ENCODE peak calls at places on chromosomes 3 and 15, in seven cellular contexts. One of them, this sample, is unnamed.

GRCh38 chr3:172280406-172281051 is 167.7 kb downstream of the GHSR start:
- DNase-seq in MV-4-11: no peak
- DNase-seq in neural crest cell: no peak
- DNase-seq in choroid plexus epithelial cell: peak; percentile 95
- DNase-seq in transverse colon: no peak
- DNase-seq in AG04450: peak; percentile 77
- DNase-seq in T-cell: no peak
- DNase-seq in this sample: no peak

GRCh38 chr15:99213187-99213811 is 36.1 kb downstream of the TTC23 start:
- DNase-seq in MV-4-11: peak; percentile 23
- DNase-seq in neural crest cell: peak; percentile 69
- DNase-seq in choroid plexus epithelial cell: peak; percentile 85
- DNase-seq in transverse colon: peak; percentile 80
- DNase-seq in AG04450: peak; percentile 27
- DNase-seq in T-cell: peak; percentile 30
- DNase-seq in this sample: peak; percentile 88

GRCh38 chr3:194134231-194134756 is 1.7 kb upstream of the HES1 start:
- DNase-seq in MV-4-11: peak; percentile 73
- DNase-seq in neural crest cell: peak; percentile 62
- DNase-seq in choroid plexus epithelial cell: peak; percentile 94
- DNase-seq in transverse colon: peak; percentile 51
- DNase-seq in AG04450: no peak
- DNase-seq in T-cell: no peak
- DNase-seq in this sample: no peak

GRCh38 chr3:38645601-38646000 is 3.9 kb downstream of the SCN5A start:
- DNase-seq in MV-4-11: no peak
- DNase-seq in neural crest cell: no peak
- DNase-seq in choroid plexus epithelial cell: no peak
- DNase-seq in transverse colon: no peak
- DNase-seq in AG04450: no peak
- DNase-seq in T-cell: no peak
- DNase-seq in this sample: no peak

GRCh38 chr3:46882377-46883015 is 5.0 kb downstream of the PTH1R start:
- DNase-seq in MV-4-11: no peak
- DNase-seq in neural crest cell: peak; percentile 34
- DNase-seq in choroid plexus epithelial cell: peak; percentile 27
- DNase-seq in transverse colon: no peak
- DNase-seq in AG04450: no peak
- DNase-seq in T-cell: no peak
- DNase-seq in this sample: no peak

GRCh38 chr15:63254991-63255390 is 22.4 kb upstream of the APH1B start:
- DNase-seq in MV-4-11: no peak
- DNase-seq in neural crest cell: no peak
- DNase-seq in choroid plexus epithelial cell: no peak
- DNase-seq in transverse colon: no peak
- DNase-seq in AG04450: no peak
- DNase-seq in T-cell: no peak
- DNase-seq in this sample: no peak

GRCh38 chr15:31457631-31458526 is 131.2 kb downstream of the KLF13 start:
- DNase-seq in MV-4-11: no peak
- DNase-seq in neural crest cell: no peak
- DNase-seq in choroid plexus epithelial cell: peak; percentile 80
- DNase-seq in transverse colon: no peak
- DNase-seq in AG04450: peak; percentile 59
- DNase-seq in T-cell: no peak
- DNase-seq in this sample: no peak

GRCh38 chr15:25186411-25186810 is 231.6 kb downstream of the SNRPN start:
- DNase-seq in MV-4-11: no peak
- DNase-seq in neural crest cell: no peak
- DNase-seq in choroid plexus epithelial cell: no peak
- DNase-seq in transverse colon: no peak
- DNase-seq in AG04450: no peak
- DNase-seq in T-cell: no peak
- DNase-seq in this sample: no peak

GRCh38 chr15:90592144-90592887 is 62.6 kb downstream of the CRTC3 start:
- DNase-seq in MV-4-11: peak; percentile 58
- DNase-seq in neural crest cell: no peak
- DNase-seq in choroid plexus epithelial cell: peak; percentile 84
- DNase-seq in transverse colon: no peak
- DNase-seq in AG04450: peak; percentile 64
- DNase-seq in T-cell: no peak
- DNase-seq in this sample: no peak

GRCh38 chr3:138856799-138857198 is 22.1 kb upstream of the PIK3CB start:
- DNase-seq in MV-4-11: no peak
- DNase-seq in neural crest cell: no peak
- DNase-seq in choroid plexus epithelial cell: no peak
- DNase-seq in transverse colon: no peak
- DNase-seq in AG04450: no peak
- DNase-seq in T-cell: no peak
- DNase-seq in this sample: no peak

GRCh38 chr3:65811917-65812316 is 226.8 kb downstream of the MAGI1 start:
- DNase-seq in MV-4-11: no peak
- DNase-seq in neural crest cell: no peak
- DNase-seq in choroid plexus epithelial cell: peak; percentile 69
- DNase-seq in transverse colon: no peak
- DNase-seq in AG04450: no peak
- DNase-seq in T-cell: no peak
- DNase-seq in this sample: no peak

GRCh38 chr3:126036056-126036549 is 47.8 kb downstream of the SLC41A3 start:
- DNase-seq in MV-4-11: no peak
- DNase-seq in neural crest cell: no peak
- DNase-seq in choroid plexus epithelial cell: no peak
- DNase-seq in transverse colon: no peak
- DNase-seq in AG04450: no peak
- DNase-seq in T-cell: no peak
- DNase-seq in this sample: no peak

GRCh38 chr15:82849556-82850241 is 40.3 kb downstream of the WHAMM start:
- DNase-seq in MV-4-11: peak; percentile 87
- DNase-seq in neural crest cell: peak; percentile 69
- DNase-seq in choroid plexus epithelial cell: peak; percentile 91
- DNase-seq in transverse colon: peak; percentile 81
- DNase-seq in AG04450: no peak
- DNase-seq in T-cell: peak; percentile 25
- DNase-seq in this sample: peak; percentile 82

GRCh38 chr3:177035678-177036077 is 161.6 kb downstream of the TBL1XR1 start:
- DNase-seq in MV-4-11: no peak
- DNase-seq in neural crest cell: no peak
- DNase-seq in choroid plexus epithelial cell: no peak
- DNase-seq in transverse colon: no peak
- DNase-seq in AG04450: no peak
- DNase-seq in T-cell: no peak
- DNase-seq in this sample: no peak

GRCh38 chr3:40574661-40575060 is 49.9 kb downstream of the ZNF621 start:
- DNase-seq in MV-4-11: no peak
- DNase-seq in neural crest cell: no peak
- DNase-seq in choroid plexus epithelial cell: peak; percentile 93
- DNase-seq in transverse colon: no peak
- DNase-seq in AG04450: no peak
- DNase-seq in T-cell: no peak
- DNase-seq in this sample: no peak

GRCh38 chr3:158713094-158713499 is 19.2 kb downstream of the RARRES1 start:
- DNase-seq in MV-4-11: no peak
- DNase-seq in neural crest cell: no peak
- DNase-seq in choroid plexus epithelial cell: peak; percentile 97
- DNase-seq in transverse colon: peak; percentile 52
- DNase-seq in AG04450: no peak
- DNase-seq in T-cell: no peak
- DNase-seq in this sample: no peak

GRCh38 chr15:96972201-96972600 is 641.7 kb downstream of the NR2F2 start:
- DNase-seq in MV-4-11: no peak
- DNase-seq in neural crest cell: no peak
- DNase-seq in choroid plexus epithelial cell: no peak
- DNase-seq in transverse colon: no peak
- DNase-seq in AG04450: no peak
- DNase-seq in T-cell: no peak
- DNase-seq in this sample: no peak

GRCh38 chr3:134362221-134362620 is 12.0 kb downstream of the AMOTL2 start:
- DNase-seq in MV-4-11: no peak
- DNase-seq in neural crest cell: no peak
- DNase-seq in choroid plexus epithelial cell: no peak
- DNase-seq in transverse colon: no peak
- DNase-seq in AG04450: no peak
- DNase-seq in T-cell: no peak
- DNase-seq in this sample: no peak

GRCh38 chr15:72532991-72533601 is 59.0 kb downstream of the ARIH1 start:
- DNase-seq in MV-4-11: no peak
- DNase-seq in neural crest cell: no peak
- DNase-seq in choroid plexus epithelial cell: peak; percentile 21
- DNase-seq in transverse colon: no peak
- DNase-seq in AG04450: no peak
- DNase-seq in T-cell: peak; percentile 8
- DNase-seq in this sample: no peak

GRCh38 chr3:71101581-71101980 is 481.9 kb downstream of the FOXP1 start:
- DNase-seq in MV-4-11: no peak
- DNase-seq in neural crest cell: no peak
- DNase-seq in choroid plexus epithelial cell: no peak
- DNase-seq in transverse colon: no peak
- DNase-seq in AG04450: no peak
- DNase-seq in T-cell: no peak
- DNase-seq in this sample: no peak

GRCh38 chr3:190902292-190902691 is 39.8 kb upstream of the GMNC start:
- DNase-seq in MV-4-11: peak; percentile 85
- DNase-seq in neural crest cell: no peak
- DNase-seq in choroid plexus epithelial cell: no peak
- DNase-seq in transverse colon: no peak
- DNase-seq in AG04450: no peak
- DNase-seq in T-cell: no peak
- DNase-seq in this sample: no peak

GRCh38 chr15:58306591-58307312 is 125.0 kb upstream of the LIPC start:
- DNase-seq in MV-4-11: no peak
- DNase-seq in neural crest cell: no peak
- DNase-seq in choroid plexus epithelial cell: no peak
- DNase-seq in transverse colon: no peak
- DNase-seq in AG04450: no peak
- DNase-seq in T-cell: no peak
- DNase-seq in this sample: no peak

GRCh38 chr3:129686941-129687340 is 80.5 kb upstream of the PLXND1 start:
- DNase-seq in MV-4-11: no peak
- DNase-seq in neural crest cell: no peak
- DNase-seq in choroid plexus epithelial cell: no peak
- DNase-seq in transverse colon: no peak
- DNase-seq in AG04450: no peak
- DNase-seq in T-cell: no peak
- DNase-seq in this sample: peak; percentile 35

GRCh38 chr15:94174399-94174802 is 57.0 kb upstream of the MCTP2 start:
- DNase-seq in MV-4-11: peak; percentile 99
- DNase-seq in neural crest cell: no peak
- DNase-seq in choroid plexus epithelial cell: no peak
- DNase-seq in transverse colon: no peak
- DNase-seq in AG04450: peak; percentile 50
- DNase-seq in T-cell: no peak
- DNase-seq in this sample: no peak

GRCh38 chr15:63027646-63028045 is 14.9 kb upstream of the TPM1 start:
- DNase-seq in MV-4-11: peak; percentile 60
- DNase-seq in neural crest cell: no peak
- DNase-seq in choroid plexus epithelial cell: no peak
- DNase-seq in transverse colon: no peak
- DNase-seq in AG04450: no peak
- DNase-seq in T-cell: no peak
- DNase-seq in this sample: no peak

GRCh38 chr3:39158138-39158715 is 4.8 kb upstream of the CSRNP1 start:
- DNase-seq in MV-4-11: no peak
- DNase-seq in neural crest cell: no peak
- DNase-seq in choroid plexus epithelial cell: no peak
- DNase-seq in transverse colon: no peak
- DNase-seq in AG04450: no peak
- DNase-seq in T-cell: no peak
- DNase-seq in this sample: no peak

GRCh38 chr3:142706308-142707127 is 17.3 kb upstream of the TRPC1 start:
- DNase-seq in MV-4-11: no peak
- DNase-seq in neural crest cell: no peak
- DNase-seq in choroid plexus epithelial cell: no peak
- DNase-seq in transverse colon: no peak
- DNase-seq in AG04450: no peak
- DNase-seq in T-cell: no peak
- DNase-seq in this sample: no peak

GRCh38 chr15:44593042-44593736 is 56.2 kb downstream of the EIF3J start:
- DNase-seq in MV-4-11: no peak
- DNase-seq in neural crest cell: no peak
- DNase-seq in choroid plexus epithelial cell: peak; percentile 50
- DNase-seq in transverse colon: no peak
- DNase-seq in AG04450: no peak
- DNase-seq in T-cell: peak; percentile 3
- DNase-seq in this sample: no peak

GRCh38 chr3:128508852-128509251 is 15.9 kb upstream of the GATA2 start:
- DNase-seq in MV-4-11: no peak
- DNase-seq in neural crest cell: no peak
- DNase-seq in choroid plexus epithelial cell: no peak
- DNase-seq in transverse colon: no peak
- DNase-seq in AG04450: no peak
- DNase-seq in T-cell: no peak
- DNase-seq in this sample: no peak

GRCh38 chr3:111616417-111617105 is 21.4 kb upstream of the ZBED2 start:
- DNase-seq in MV-4-11: no peak
- DNase-seq in neural crest cell: no peak
- DNase-seq in choroid plexus epithelial cell: peak; percentile 24
- DNase-seq in transverse colon: peak; percentile 13
- DNase-seq in AG04450: no peak
- DNase-seq in T-cell: peak; percentile 44
- DNase-seq in this sample: no peak

GRCh38 chr3:18079739-18080138 is 337.3 kb upstream of the TBC1D5 start:
- DNase-seq in MV-4-11: peak; percentile 74
- DNase-seq in neural crest cell: no peak
- DNase-seq in choroid plexus epithelial cell: peak; percentile 19
- DNase-seq in transverse colon: no peak
- DNase-seq in AG04450: no peak
- DNase-seq in T-cell: no peak
- DNase-seq in this sample: no peak

GRCh38 chr3:122689587-122689986 is 8.9 kb downstream of the PARP14 start:
- DNase-seq in MV-4-11: peak; percentile 34
- DNase-seq in neural crest cell: no peak
- DNase-seq in choroid plexus epithelial cell: peak; percentile 37
- DNase-seq in transverse colon: no peak
- DNase-seq in AG04450: no peak
- DNase-seq in T-cell: no peak
- DNase-seq in this sample: no peak

GRCh38 chr3:42755681-42756578 is 17.1 kb downstream of the CCDC13 start:
- DNase-seq in MV-4-11: peak; percentile 48
- DNase-seq in neural crest cell: no peak
- DNase-seq in choroid plexus epithelial cell: peak; percentile 66
- DNase-seq in transverse colon: peak; percentile 51
- DNase-seq in AG04450: no peak
- DNase-seq in T-cell: no peak
- DNase-seq in this sample: no peak

GRCh38 chr3:40800343-40800742 is 275.6 kb downstream of the ZNF621 start:
- DNase-seq in MV-4-11: peak; percentile 87
- DNase-seq in neural crest cell: no peak
- DNase-seq in choroid plexus epithelial cell: peak; percentile 98
- DNase-seq in transverse colon: peak; percentile 17
- DNase-seq in AG04450: peak; percentile 3
- DNase-seq in T-cell: no peak
- DNase-seq in this sample: peak; percentile 13

GRCh38 chr3:5357089-5357488 is 169.6 kb downstream of the EDEM1 start:
- DNase-seq in MV-4-11: no peak
- DNase-seq in neural crest cell: no peak
- DNase-seq in choroid plexus epithelial cell: no peak
- DNase-seq in transverse colon: no peak
- DNase-seq in AG04450: no peak
- DNase-seq in T-cell: no peak
- DNase-seq in this sample: no peak

GRCh38 chr15:83435202-83435601 is 11.9 kb upstream of the SH3GL3 start:
- DNase-seq in MV-4-11: no peak
- DNase-seq in neural crest cell: no peak
- DNase-seq in choroid plexus epithelial cell: no peak
- DNase-seq in transverse colon: no peak
- DNase-seq in AG04450: no peak
- DNase-seq in T-cell: no peak
- DNase-seq in this sample: no peak

GRCh38 chr3:61315874-61316273 is 64.6 kb upstream of the FHIT start:
- DNase-seq in MV-4-11: no peak
- DNase-seq in neural crest cell: peak; percentile 11
- DNase-seq in choroid plexus epithelial cell: peak; percentile 8
- DNase-seq in transverse colon: no peak
- DNase-seq in AG04450: no peak
- DNase-seq in T-cell: no peak
- DNase-seq in this sample: peak; percentile 15

This sample was measured in body of pancreas.